ENCODE peak calls at places on chromosomes 12 and 14, in eight cellular contexts. G, Z, B, X, H, M, V and E are unnamed samples.

GRCh38 chr12:99476956-99477355 is 170.6 kb upstream of the GARIN6 start:
- DNase-seq in B (no peak), V (no peak), H (no peak), M (no peak), X (no peak), G (no peak), Z (no peak), E (no peak)

GRCh38 chr14:54784657-54785056 is 118.0 kb downstream of the GCH1 start:
- DNase-seq in V (no peak), X (peak; percentile 72), H (no peak), Z (no peak), G (peak; percentile 93), B (no peak), M (no peak), E (no peak)

GRCh38 chr12:129659927-129660326 is 243.9 kb downstream of the TMEM132D start:
- DNase-seq in B (peak; percentile 28), M (peak; percentile 2), H (no peak), X (no peak), G (no peak), V (no peak), Z (no peak), E (no peak)

GRCh38 chr12:76462668-76463224 is 96.8 kb downstream of the OSBPL8 start:
- DNase-seq in H (no peak), X (no peak), M (peak; percentile 24), G (no peak), Z (no peak), V (no peak), B (no peak), E (peak; percentile 59)

GRCh38 chr14:81311816-81312215 is 88.3 kb downstream of the STON2 start:
- DNase-seq in X (no peak), M (peak; percentile 25), Z (no peak), H (no peak), G (no peak), V (no peak), B (peak; percentile 62), E (peak; percentile 13)

GRCh38 chr14:101969480-101969879 is 5.1 kb downstream of the DYNC1H1 start:
- DNase-seq in H (no peak), V (no peak), Z (no peak), B (no peak), X (no peak), G (no peak), M (no peak), E (no peak)

GRCh38 chr14:53043107-53043704 is 92.4 kb upstream of the FERMT2 start:
- DNase-seq in V (peak; percentile 73), M (peak; percentile 59), X (no peak), Z (no peak), H (no peak), G (peak; percentile 58), B (no peak), E (no peak)

GRCh38 chr12:21526721-21527345 is 737 bp downstream of the SPX start:
- DNase-seq in Z (no peak), H (no peak), G (no peak), X (no peak), B (no peak), M (peak; percentile 3), V (no peak), E (peak; percentile 18)

GRCh38 chr14:46887144-46887543 is 235.6 kb upstream of the RPL10L start:
- DNase-seq in G (no peak), H (no peak), Z (no peak), X (no peak), B (no peak), M (no peak), V (no peak), E (no peak)

GRCh38 chr12:100024974-100025555 is 40.3 kb upstream of the ANKS1B start:
- DNase-seq in V (no peak), H (no peak), B (peak; percentile 4), M (no peak), Z (no peak), X (no peak), G (no peak), E (peak; percentile 26)

GRCh38 chr14:72891666-72892102 is 2.2 kb downstream of the DPF3 start:
- DNase-seq in G (no peak), Z (no peak), M (no peak), H (no peak), B (no peak), V (no peak), X (no peak), E (no peak)
- H3K4me3 ChIP-seq in G (peak overlapping the region; percentile 78), Z (peak overlapping the region; percentile 77), M (peak overlapping the region; percentile 94), H (peak overlapping the region; percentile 98), B (peak overlapping the region; percentile 86), V (peak overlapping the region; percentile 83), X (peak overlapping the region; percentile 78), E (peak overlapping the region; percentile 72)

DNA sequence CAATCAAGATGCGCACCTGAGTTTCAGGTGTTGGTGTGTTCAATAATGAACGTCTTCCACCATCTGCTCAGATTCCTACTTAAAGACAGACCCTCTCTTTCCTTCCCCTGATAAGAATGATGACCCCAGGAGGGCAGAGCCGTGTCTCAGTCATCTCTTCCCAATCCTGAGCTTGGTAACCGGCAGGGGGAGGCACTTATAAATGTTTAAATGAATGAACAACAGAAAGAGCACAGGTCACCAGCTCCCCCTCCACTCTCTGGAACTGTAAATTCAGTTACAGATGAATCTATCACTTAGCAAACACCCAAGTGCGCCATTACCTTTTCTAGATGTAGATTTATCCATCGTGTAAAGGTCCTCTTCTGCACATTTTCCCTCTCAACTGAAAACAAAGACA is 72.4 kb upstream of the DICER1 start:
- DNase-seq in V (no peak), H (no peak), M (no peak), G (no peak), Z (no peak), X (no peak), B (no peak), E (no peak)
- TF ChIP-seq CTCF in V (no peak), H (no peak), M (no peak), G (no peak), Z (no peak), X (no peak), B (no peak), E (no peak)

GRCh38 chr14:22979748-22980392 is 2.5 kb downstream of the AJUBA start:
- DNase-seq in Z (no peak), V (no peak), B (no peak), X (no peak), M (no peak), H (no peak), G (no peak), E (peak; percentile 43)
- H3K4me3 ChIP-seq in Z (peak overlapping the region; percentile 60), V (peak overlapping the region; percentile 92), B (peak overlapping the region; percentile 43), X (peak overlapping the region; percentile 87), M (peak overlapping the region; percentile 47), H (peak overlapping the region; percentile 80), G (peak overlapping the region; percentile 90), E (peak overlapping the region; percentile 85)

GRCh38 chr12:57815177-57816000 is 3.1 kb downstream of the AVIL start:
- DNase-seq in Z (no peak), V (no peak), H (no peak), B (no peak), X (no peak), G (no peak), M (no peak), E (no peak)
- TF ChIP-seq CTCF in Z (no peak), V (peak; percentile 21), H (peak; percentile 19), B (peak; percentile 12), X (no peak), G (no peak), M (peak; percentile 7), E (no peak)

DNA sequence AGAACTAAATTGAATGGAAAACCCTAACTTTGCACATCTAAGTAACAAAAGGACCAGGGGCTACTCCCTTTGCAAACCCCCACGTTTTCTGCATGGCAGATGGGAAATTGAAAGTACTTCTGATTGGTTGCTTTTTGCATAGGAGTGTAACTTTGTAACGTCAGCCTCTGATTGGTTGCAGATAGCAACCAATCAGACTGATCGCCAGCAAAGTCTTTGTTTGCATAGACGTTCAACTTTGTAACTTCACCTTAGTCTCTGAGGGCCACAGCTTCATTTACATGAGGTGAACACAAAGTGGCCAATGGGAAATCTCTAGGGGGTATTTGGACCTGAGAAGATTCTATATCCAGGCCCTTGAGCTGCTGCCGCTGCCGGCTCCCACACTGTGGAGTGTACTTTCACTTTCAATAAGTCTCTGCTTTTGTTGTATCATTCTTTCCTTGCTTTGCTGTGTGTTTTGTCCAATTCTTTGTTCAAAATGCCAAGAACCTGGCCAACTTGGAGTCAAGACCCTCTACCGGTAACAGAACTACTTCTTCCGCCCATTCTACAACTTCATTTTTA is 102.5 kb upstream of the PRICKLE1 start:
- DNase-seq in H (no peak), B (peak; percentile 39), Z (no peak), M (no peak), X (no peak), V (no peak), G (no peak), E (no peak)
- H3K4me3 ChIP-seq in H (no peak overlapping the region), B (peak overlapping the region; percentile 32), Z (no peak overlapping the region), M (no peak overlapping the region), X (peak overlapping the region; percentile 53), V (no peak overlapping the region), G (peak overlapping the region; percentile 14), E (no peak overlapping the region)

DNA sequence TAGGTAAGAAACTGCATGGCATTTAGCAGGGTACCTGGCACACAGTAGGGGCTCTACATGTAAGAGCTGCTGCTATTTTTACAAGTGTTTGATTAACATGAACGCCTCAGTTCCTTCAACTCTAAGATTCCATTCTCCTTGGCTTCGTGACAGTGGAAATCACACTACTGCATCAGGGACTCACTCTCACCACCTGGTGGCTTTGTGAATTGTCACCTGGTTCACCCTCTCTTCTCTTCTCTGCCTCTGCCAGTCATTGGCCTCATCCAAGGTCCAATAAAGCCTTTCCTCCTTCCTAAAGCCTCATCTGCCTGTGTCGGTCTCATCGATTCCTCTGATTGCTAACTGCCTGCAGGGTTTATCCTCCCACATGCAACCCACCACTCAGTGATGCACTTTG is 476.4 kb downstream of the VRK1 start:
- DNase-seq in V (no peak), G (no peak), X (no peak), B (no peak), Z (no peak), H (no peak), M (no peak), E (no peak)
- TF ChIP-seq CTCF in V (no peak), G (no peak), X (no peak), B (no peak), Z (no peak), H (no peak), M (no peak), E (no peak)

GRCh38 chr14:58238252-58239247 is 6.1 kb upstream of the PSMA3 start:
- DNase-seq in B (peak; percentile 49), X (no peak), G (no peak), M (peak; percentile 29), H (no peak), V (peak; percentile 34), Z (no peak), E (peak; percentile 12)
- H3K4me3 ChIP-seq in B (peak overlapping the region; percentile 63), X (peak overlapping the region; percentile 73), G (peak overlapping the region; percentile 49), M (peak overlapping the region; percentile 90), H (peak overlapping the region; percentile 29), V (peak overlapping the region; percentile 46), Z (peak overlapping the region; percentile 78), E (peak overlapping the region; percentile 69)